ENCODE peak calls at places on chromosomes 2 and 18, in ten cellular contexts. G is upper lobe of left lung; N is fibroblast of lung; L is naive thymus-derived CD4-positive, alpha-beta T cell; Q is A549; H is CD8-positive, alpha-beta T cell; P is ovary; X is endothelial cell of umbilical vein; W is CD4-positive, CD25-positive, alpha-beta regulatory T cell; R is neuronal stem cell. E is an unnamed sample. For H3K4me1, the result is how much of the 10 kb centered on the place peaks cover.

GRCh38 chr18:3261393-3262233 is at the start of gene MYL12B:
- DNase-seq in Q (peak), H (peak), R (peak), X (peak), N (peak), G (peak), P (peak), L (peak), W (peak), E (peak)

GRCh38 chr2:227370791-227371312 is 8.3 kb downstream of the TM4SF20 start:
- DNase-seq in N (peak), W (no peak), P (no peak), R (no peak), X (no peak), L (no peak), Q (no peak), H (no peak), G (no peak), E (peak)

GRCh38 chr2:65256088-65256487 is 28.5 kb downstream of the ACTR2 start:
- DNase-seq in R (no peak), X (no peak), P (no peak), H (no peak), W (no peak), L (no peak), Q (no peak), G (no peak), N (no peak), E (peak)

GRCh38 chr2:20609349-20609994 is 41.4 kb downstream of the HS1BP3 start:
- DNase-seq in G (no peak), H (no peak), L (no peak), N (peak), W (no peak), X (peak), P (peak), Q (no peak), R (no peak), E (peak)

GRCh38 chr2:11697103-11697871 is 27.3 kb upstream of the NTSR2 start:
- DNase-seq in R (no peak), H (no peak), G (peak), P (peak), W (no peak), N (peak), Q (peak), X (peak), L (no peak), E (no peak)

GRCh38 chr2:134231965-134232340 is 21.9 kb upstream of the MGAT5 start:
- DNase-seq in G (no peak), N (no peak), P (no peak), L (no peak), R (no peak), X (no peak), Q (no peak), H (no peak), W (no peak), E (no peak)

GRCh38 chr2:48454504-48454903 is 75.5 kb upstream of the STON1 start:
- DNase-seq in X (no peak), P (no peak), W (peak), R (no peak), Q (no peak), H (no peak), G (no peak), L (no peak), N (peak), E (peak)

GRCh38 chr2:235981629-235982028 is 186.6 kb downstream of the GBX2 start:
- DNase-seq in P (no peak), W (no peak), G (no peak), X (peak), L (no peak), H (no peak), N (no peak), R (peak), Q (no peak), E (no peak)

GRCh38 chr2:33034784-33035183 is 88.0 kb downstream of the LTBP1 start:
- DNase-seq in L (no peak), W (no peak), G (no peak), P (peak), R (no peak), H (no peak), X (peak), N (peak), Q (no peak), E (no peak)

GRCh38 chr2:6352906-6353515 is 512.7 kb downstream of the CMPK2 start:
- DNase-seq in P (no peak), G (peak), X (no peak), W (no peak), N (peak), R (peak), L (no peak), H (no peak), Q (no peak), E (peak)

GRCh38 chr2:217394510-217395351 is 534.9 kb upstream of the TNP1 start:
- DNase-seq in L (no peak), Q (no peak), P (no peak), R (no peak), W (no peak), G (no peak), X (no peak), H (no peak), N (no peak), E (no peak)

GRCh38 chr2:128324008-128324896 is 5.6 kb upstream of the HS6ST1 start:
- DNase-seq in H (no peak), G (no peak), X (no peak), L (no peak), P (no peak), R (no peak), Q (no peak), N (no peak), W (no peak), E (no peak)

GRCh38 chr2:15789381-15790062 is 150.8 kb upstream of the MYCN start:
- DNase-seq in W (no peak), X (no peak), N (no peak), R (no peak), P (no peak), L (no peak), Q (no peak), H (no peak), G (no peak), E (no peak)

GRCh38 chr2:55771612-55772011 is 78.0 kb upstream of the PNPT1 start:
- DNase-seq in G (no peak), Q (peak), W (no peak), X (peak), H (no peak), N (peak), L (no peak), R (no peak), P (no peak), E (peak)

GRCh38 chr2:98004071-98004470 is 8.3 kb upstream of the TMEM131 start:
- DNase-seq in N (no peak), X (no peak), W (no peak), R (no peak), L (no peak), H (no peak), Q (no peak), P (no peak), G (no peak), E (no peak)

GRCh38 chr18:6960656-6961055 is 156.9 kb downstream of the LAMA1 start:
- DNase-seq in R (no peak), H (no peak), P (no peak), G (no peak), W (no peak), X (no peak), L (no peak), Q (no peak), N (peak), E (no peak)

GRCh38 chr2:65549262-65550036 is 117.0 kb upstream of the SPRED2 start:
- DNase-seq in Q (no peak), N (no peak), G (no peak), W (no peak), R (no peak), H (no peak), L (no peak), X (no peak), P (no peak), E (no peak)

GRCh38 chr18:23487738-23488625 is 15.3 kb upstream of the RMC1 start:
- DNase-seq in H (no peak), P (no peak), W (peak), N (peak), Q (no peak), R (no peak), X (peak), G (no peak), L (peak), E (no peak)

GRCh38 chr2:231348173-231348572 is 47.3 kb upstream of the B3GNT7 start:
- DNase-seq in X (no peak), W (no peak), P (no peak), Q (no peak), H (no peak), R (no peak), N (no peak), L (no peak), G (no peak), E (no peak)

GRCh38 chr2:9819551-9819950 is 23.7 kb upstream of the TAF1B start:
- DNase-seq in W (no peak), Q (no peak), L (no peak), X (no peak), N (no peak), H (no peak), R (no peak), G (peak), P (no peak), E (no peak)

GRCh38 chr2:112794841-112795240 is 10.5 kb upstream of the IL1A start:
- DNase-seq in P (no peak), G (no peak), Q (no peak), X (no peak), N (peak), R (no peak), H (no peak), W (no peak), L (no peak), E (no peak)

GRCh38 chr2:105681927-105682326 is 62.8 kb upstream of the NCK2 start:
- DNase-seq in X (no peak), L (no peak), H (no peak), Q (no peak), P (no peak), G (no peak), N (no peak), W (no peak), R (no peak), E (no peak)

GRCh38 chr2:85706063-85706462 is 11.9 kb downstream of the GNLY start:
- DNase-seq in L (no peak), R (no peak), N (no peak), Q (no peak), G (no peak), X (no peak), W (no peak), P (no peak), H (no peak), E (no peak)
- H3K4me1 ChIP-seq in L (under half), R (under half), N (under half), Q (half or more), G (half or more), X (under half), W (under half), P (under half), H (under half), E (under half)

DNA sequence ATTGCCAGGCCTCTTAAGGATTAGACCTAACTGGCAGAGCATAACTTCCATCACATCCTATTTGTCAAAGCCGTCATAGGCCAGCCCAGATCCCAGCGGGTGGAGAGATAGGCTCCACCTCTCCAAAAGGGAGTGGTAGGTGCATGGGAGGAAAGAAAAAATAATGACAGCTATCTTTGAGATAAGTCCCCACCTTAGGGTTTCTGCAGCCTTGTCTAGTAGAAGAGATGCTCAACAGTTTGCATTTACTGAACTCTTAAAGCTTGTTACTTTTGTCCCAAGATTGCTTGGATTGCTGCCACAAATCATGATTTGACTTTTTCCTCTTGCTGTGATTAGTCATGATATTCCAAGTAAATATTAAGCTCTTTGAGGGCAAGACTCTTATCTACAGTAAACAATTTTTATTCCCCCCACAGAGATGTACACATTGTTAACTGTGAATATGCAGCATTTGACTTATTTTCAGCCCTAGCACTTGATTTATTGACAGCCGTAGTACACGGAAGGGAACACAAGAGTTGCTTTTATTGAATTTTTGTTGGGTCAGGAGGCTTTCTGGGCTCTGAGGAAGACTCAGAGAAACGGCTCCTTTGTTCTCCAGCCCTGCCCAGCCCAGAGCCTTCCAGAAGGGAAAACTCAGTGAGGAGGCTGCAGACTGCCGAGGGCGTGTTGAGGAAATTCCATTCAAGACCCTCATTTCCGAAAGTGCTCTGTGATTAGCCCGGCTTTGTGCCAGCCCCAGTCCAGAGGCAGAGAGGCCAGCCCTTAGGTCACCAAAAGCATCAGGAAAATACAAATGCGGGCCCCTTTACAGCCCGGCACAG is 75.5 kb upstream of the ZNF532 start:
- DNase-seq in R (no peak), H (no peak), L (no peak), P (peak), Q (peak), N (peak), W (no peak), G (no peak), X (peak), E (no peak)
- H3K4me1 ChIP-seq in R (under half), H (under half), L (under half), P (under half), Q (half or more), N (under half), W (under half), G (under half), X (under half), E (under half)

GRCh38 chr2:160295519-160296231 is 95.6 kb upstream of the ITGB6 start:
- DNase-seq in X (no peak), Q (no peak), N (no peak), R (no peak), P (no peak), W (no peak), G (no peak), H (no peak), L (peak), E (no peak)
- H3K4me1 ChIP-seq in X (half or more), Q (under half), N (under half), R (under half), P (under half), W (under half), G (under half), H (under half), L (under half), E (under half)

GRCh38 chr2:122156101-122156500 is 400.6 kb downstream of the TSN start:
- DNase-seq in Q (no peak), H (no peak), R (no peak), L (no peak), N (no peak), P (no peak), G (no peak), W (no peak), X (no peak), E (peak)
- H3K4me1 ChIP-seq in Q (under half), H (under half), R (under half), L (under half), N (under half), P (under half), G (under half), W (under half), X (under half), E (under half)

DNA sequence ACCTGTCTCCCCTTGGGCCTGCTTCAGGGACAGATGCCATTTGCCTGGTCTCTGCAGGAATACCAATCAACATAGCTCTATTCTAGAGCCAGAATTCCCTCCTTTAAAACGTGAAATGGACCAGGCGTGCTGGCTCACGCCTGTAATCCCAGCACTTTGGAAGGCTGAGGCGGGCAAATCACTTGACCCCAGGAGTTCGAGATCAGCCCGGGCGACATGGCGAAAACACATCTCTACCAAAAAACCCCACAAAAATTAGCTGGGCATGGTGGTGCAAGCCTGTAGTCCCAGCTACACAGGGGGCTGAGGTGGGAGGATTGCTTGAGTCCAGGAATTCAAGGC is 127.0 kb downstream of the PLEKHM3 start:
- DNase-seq in R (no peak), L (no peak), N (no peak), W (no peak), P (no peak), Q (no peak), X (no peak), G (no peak), H (no peak), E (no peak)
- H3K4me1 ChIP-seq in R (under half), L (under half), N (under half), W (under half), P (under half), Q (under half), X (under half), G (under half), H (under half), E (under half)

DNA sequence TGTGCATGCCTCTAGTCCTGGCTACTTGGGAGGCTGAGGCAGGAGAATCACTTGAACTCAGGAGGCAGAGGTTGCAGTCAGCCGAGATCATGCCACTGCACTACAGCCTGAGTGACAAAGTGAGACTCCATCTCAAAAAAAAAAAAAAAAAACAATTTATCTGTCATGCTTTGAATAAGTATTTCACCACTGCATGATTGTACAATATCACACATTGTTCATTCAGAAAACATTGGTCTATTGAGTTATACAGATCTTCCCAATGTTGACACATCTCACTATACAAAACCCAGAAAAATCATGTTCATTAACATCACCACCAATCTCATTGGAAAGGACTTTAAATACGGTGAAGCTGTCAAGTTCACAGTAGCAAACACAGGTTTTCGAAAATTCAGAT is 46.8 kb upstream of the PPM1B start:
- DNase-seq in R (no peak), W (no peak), L (no peak), Q (no peak), H (no peak), P (no peak), N (no peak), G (no peak), X (no peak), E (no peak)
- H3K4me1 ChIP-seq in R (under half), W (under half), L (under half), Q (under half), H (under half), P (under half), N (under half), G (under half), X (under half), E (under half)

GRCh38 chr2:26325851-26326250 is 20.1 kb upstream of the SELENOI start:
- DNase-seq in P (no peak), R (no peak), Q (no peak), N (peak), W (no peak), H (no peak), G (no peak), X (peak), L (no peak), E (no peak)
- H3K4me1 ChIP-seq in P (under half), R (under half), Q (under half), N (under half), W (under half), H (under half), G (under half), X (under half), L (under half), E (under half)

GRCh38 chr2:95024306-95024880 is 1.1 kb upstream of the MAL start:
- DNase-seq in L (no peak), P (no peak), R (no peak), W (no peak), H (no peak), Q (no peak), X (no peak), G (no peak), N (no peak), E (peak)

GRCh38 chr2:95025406-95026319 is at the start of gene MAL:
- DNase-seq in Q (no peak), P (no peak), W (peak), G (peak), X (no peak), N (no peak), H (peak), R (peak), L (peak), E (peak)

GRCh38 chr2:95024960-95025405 is 525 bp upstream of the MAL start:
- DNase-seq in W (peak), R (no peak), G (peak), P (no peak), X (no peak), H (no peak), L (no peak), N (no peak), Q (no peak), E (no peak)

GRCh38 chr2:95027369-95027720 is 1.8 kb downstream of the MAL start:
- DNase-seq in X (no peak), N (no peak), L (no peak), Q (no peak), G (no peak), H (no peak), P (no peak), R (no peak), W (no peak), E (no peak)

DNA sequence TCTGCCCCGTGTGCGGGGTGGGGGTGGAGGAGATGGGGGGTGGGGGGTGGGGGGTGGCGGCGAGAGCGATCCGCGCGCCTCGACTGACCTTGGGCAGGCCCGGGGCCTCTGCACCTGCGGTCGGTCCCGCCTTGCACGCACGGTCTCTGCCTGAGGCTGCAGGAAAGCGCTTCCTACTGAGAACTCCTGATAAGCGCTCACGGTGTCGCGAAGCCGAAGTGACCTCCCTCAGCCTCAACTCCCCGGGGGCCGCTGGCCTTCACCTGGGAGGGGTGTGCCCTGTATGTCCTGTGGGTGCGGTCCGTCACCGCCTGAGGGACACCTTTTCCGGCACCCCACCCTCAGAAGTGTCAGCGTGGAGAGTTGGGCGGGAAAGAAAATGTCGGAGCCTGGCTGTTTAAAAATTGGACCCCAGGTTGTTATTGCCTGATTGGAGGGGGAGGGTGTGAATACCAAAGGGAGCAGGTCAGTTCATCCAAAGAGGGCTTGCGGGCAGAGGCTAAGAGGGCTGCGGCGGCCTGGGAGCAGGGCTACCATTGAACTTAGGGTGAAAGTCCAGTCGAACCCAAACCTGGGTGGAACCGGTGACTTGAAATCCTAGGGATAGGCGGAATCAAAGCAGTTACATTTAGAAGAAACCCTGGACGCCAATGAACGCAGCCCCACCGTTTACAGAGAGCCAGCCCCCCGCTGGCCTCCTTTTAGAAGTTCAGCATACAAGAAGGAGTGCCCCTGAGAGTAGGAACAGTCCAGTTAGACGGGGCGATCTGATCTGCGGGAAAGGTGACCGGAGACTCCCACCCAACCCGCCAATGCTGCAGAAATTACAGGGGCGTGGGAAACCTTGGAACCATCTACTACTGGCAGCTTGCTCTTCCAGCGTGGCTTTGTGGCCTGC is 1.2 kb downstream of the MAL start:
- DNase-seq in R (no peak), W (peak), G (no peak), P (no peak), X (no peak), N (no peak), Q (no peak), H (no peak), L (no peak), E (no peak)
- H3K4me1 ChIP-seq in R (under half), W (half or more), G (under half), P (under half), X (under half), N (under half), Q (under half), H (half or more), L (half or more), E (under half)

DNA sequence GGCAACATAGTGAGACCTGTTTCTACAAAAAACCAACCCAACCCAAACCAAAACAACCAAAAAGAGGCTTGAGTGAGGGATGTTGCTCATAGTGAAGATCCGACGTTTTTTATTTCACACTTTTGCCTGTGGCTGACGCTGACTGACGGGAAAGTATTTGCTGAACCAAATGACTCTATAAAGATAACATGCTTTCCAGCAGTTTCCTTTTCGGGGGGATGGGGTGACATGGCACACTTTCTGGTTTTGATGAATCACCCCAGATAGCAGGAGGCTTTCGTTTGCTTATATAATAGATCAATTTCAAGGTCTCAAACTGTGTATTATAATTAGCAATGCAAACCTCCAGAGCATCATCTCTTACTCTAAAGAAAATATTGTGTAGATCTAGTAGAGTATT is 150.8 kb downstream of the AQP4 start:
- DNase-seq in L (no peak), G (no peak), N (no peak), R (no peak), W (no peak), X (no peak), Q (no peak), H (no peak), P (no peak), E (no peak)
- H3K4me1 ChIP-seq in L (under half), G (under half), N (under half), R (under half), W (under half), X (under half), Q (under half), H (under half), P (under half), E (under half)

E was measured in A673.